ENCODE peak calls at places on chromosomes 5 and 9, in eight cellular contexts. R is gastrocnemius medialis, G is uterus, A is stomach, V is adrenal gland, F is HepG2, M is spleen, W is H54. U is an unnamed sample.

GRCh38 chr5:168269950-168270349 is 21.5 kb upstream of the WWC1 start:
- DNase-seq in R (no peak), G (no peak), A (no peak), V (no peak), F (no peak), M (no peak), W (no peak), U (no peak)

GRCh38 chr9:108569624-108570023 is 286.2 kb downstream of the ACTL7B start:
- DNase-seq in R (no peak), G (no peak), A (no peak), V (no peak), F (no peak), M (no peak), W (peak; percentile 42), U (no peak)

GRCh38 chr9:35274988-35275387 is 113.2 kb downstream of the UNC13B start:
- DNase-seq in R (no peak), G (no peak), A (no peak), V (no peak), F (no peak), M (no peak), W (no peak), U (no peak)

GRCh38 chr5:172700686-172701324 is 59.7 kb downstream of the NEURL1B start:
- DNase-seq in R (no peak), G (no peak), A (no peak), V (no peak), F (no peak), M (peak; percentile 35), W (no peak), U (no peak)

GRCh38 chr5:149298163-149298562 is 26.5 kb downstream of the AFAP1L1 start:
- DNase-seq in R (no peak), G (no peak), A (no peak), V (no peak), F (no peak), M (no peak), W (no peak), U (no peak)

GRCh38 chr5:142290574-142291299 is 34.1 kb downstream of the SPRY4 start:
- DNase-seq in R (no peak), G (no peak), A (no peak), V (no peak), F (no peak), M (no peak), W (no peak), U (no peak)

GRCh38 chr5:134113908-134114875 is at the start of gene TCF7:
- DNase-seq in R (peak; percentile 58), G (peak; percentile 81), A (peak; percentile 85), V (peak; percentile 84), F (peak; percentile 68), M (peak; percentile 94), W (peak; percentile 95), U (peak; percentile 75)

GRCh38 chr9:2271426-2271825 is 256.3 kb downstream of the SMARCA2 start:
- DNase-seq in R (no peak), G (no peak), A (no peak), V (peak; percentile 29), F (no peak), M (no peak), W (peak; percentile 39), U (peak; percentile 53)

GRCh38 chr9:134341306-134341705 is 15.1 kb downstream of the RXRA start:
- DNase-seq in R (no peak), G (no peak), A (peak; percentile 86), V (no peak), F (no peak), M (peak; percentile 90), W (no peak), U (no peak)

GRCh38 chr9:130024597-130024994 is 18.4 kb downstream of the FNBP1 start:
- DNase-seq in R (no peak), G (no peak), A (no peak), V (no peak), F (peak; percentile 51), M (no peak), W (no peak), U (no peak)

GRCh38 chr5:76601470-76601869 is 21.7 kb downstream of the F2RL2 start:
- DNase-seq in R (no peak), G (no peak), A (no peak), V (no peak), F (peak; percentile 52), M (no peak), W (no peak), U (peak; percentile 28)

GRCh38 chr9:81479573-81479972 is 209.8 kb downstream of the TLE1 start:
- DNase-seq in R (peak; percentile 52), G (no peak), A (no peak), V (no peak), F (no peak), M (no peak), W (no peak), U (no peak)

GRCh38 chr9:69122391-69123141 is 51.5 kb upstream of the TJP2 start:
- DNase-seq in R (no peak), G (no peak), A (peak; percentile 47), V (no peak), F (peak; percentile 52), M (no peak), W (peak; percentile 55), U (no peak)

GRCh38 chr9:69118656-69119055 is 55.4 kb upstream of the TJP2 start:
- DNase-seq in R (no peak), G (no peak), A (no peak), V (no peak), F (no peak), M (no peak), W (no peak), U (no peak)

GRCh38 chr9:69121155-69122085 is 52.7 kb upstream of the TJP2 start:
- DNase-seq in R (no peak), G (peak; percentile 33), A (peak; percentile 66), V (peak; percentile 40), F (peak; percentile 72), M (peak; percentile 85), W (peak; percentile 77), U (peak; percentile 58)

GRCh38 chr9:69122086-69122390 is 52.0 kb upstream of the TJP2 start:
- DNase-seq in R (no peak), G (peak; percentile 50), A (peak; percentile 83), V (peak; percentile 55), F (peak; percentile 29), M (peak; percentile 84), W (peak; percentile 86), U (peak; percentile 78)

GRCh38 chr9:69120380-69121154 is 53.5 kb upstream of the TJP2 start:
- DNase-seq in R (no peak), G (no peak), A (peak; percentile 97), V (no peak), F (peak; percentile 81), M (no peak), W (no peak), U (no peak)
- TF ChIP-seq POLR2A in R (no peak), G (no peak), A (no peak), V (no peak), F (peak; percentile 67), M (no peak), W (no peak), U (no peak)

GRCh38 chr9:687034-687785 is 154.3 kb upstream of the DMRT1 start:
- DNase-seq in R (no peak), G (no peak), A (no peak), V (no peak), F (no peak), M (no peak), W (no peak), U (no peak)
- TF ChIP-seq POLR2A in R (no peak), G (no peak), A (no peak), V (no peak), F (no peak), M (no peak), W (no peak), U (no peak)

GRCh38 chr9:96417610-96418073 is 528 bp downstream of the ZNF367 start:
- DNase-seq in R (no peak), G (no peak), A (no peak), V (peak; percentile 49), F (no peak), M (peak; percentile 92), W (peak; percentile 34), U (no peak)

GRCh38 chr9:96420468-96421219 is 2.5 kb upstream of the ZNF367 start:
- DNase-seq in R (no peak), G (no peak), A (no peak), V (peak; percentile 37), F (peak; percentile 97), M (no peak), W (peak; percentile 88), U (no peak)

GRCh38 chr9:96419691-96419969 is 1.5 kb upstream of the ZNF367 start:
- DNase-seq in R (no peak), G (no peak), A (no peak), V (no peak), F (no peak), M (no peak), W (no peak), U (no peak)

GRCh38 chr9:96418074-96418919 is at the start of gene ZNF367:
- DNase-seq in R (peak; percentile 96), G (peak; percentile 96), A (peak; percentile 97), V (peak; percentile 97), F (peak; percentile 95), M (peak; percentile 98), W (peak; percentile 97), U (peak; percentile 96)

GRCh38 chr9:96418920-96419690 is 935 bp upstream of the ZNF367 start:
- DNase-seq in R (peak; percentile 42), G (no peak), A (peak; percentile 74), V (peak; percentile 61), F (peak; percentile 73), M (peak; percentile 95), W (peak; percentile 78), U (peak; percentile 66)
- TF ChIP-seq POLR2A in R (peak; percentile 58), G (peak; percentile 35), A (no peak), V (peak; percentile 59), F (peak; percentile 66), M (no peak), W (peak; percentile 61), U (no peak)

GRCh38 chr9:136725612-136726011 is 13.2 kb downstream of the DIPK1B start:
- DNase-seq in R (no peak), G (no peak), A (no peak), V (no peak), F (no peak), M (no peak), W (no peak), U (no peak)

GRCh38 chr9:136726118-136726517 is 13.7 kb downstream of the DIPK1B start:
- DNase-seq in R (no peak), G (no peak), A (no peak), V (no peak), F (no peak), M (no peak), W (no peak), U (no peak)

GRCh38 chr9:136728080-136728547 is 14.6 kb downstream of the LCN10 start:
- DNase-seq in R (peak; percentile 81), G (peak; percentile 90), A (peak; percentile 92), V (peak; percentile 92), F (peak; percentile 67), M (peak; percentile 96), W (peak; percentile 99), U (peak; percentile 90)

GRCh38 chr9:136728548-136729123 is 14.1 kb downstream of the LCN10 start:
- DNase-seq in R (no peak), G (no peak), A (no peak), V (peak; percentile 42), F (no peak), M (no peak), W (no peak), U (peak; percentile 40)

DNA sequence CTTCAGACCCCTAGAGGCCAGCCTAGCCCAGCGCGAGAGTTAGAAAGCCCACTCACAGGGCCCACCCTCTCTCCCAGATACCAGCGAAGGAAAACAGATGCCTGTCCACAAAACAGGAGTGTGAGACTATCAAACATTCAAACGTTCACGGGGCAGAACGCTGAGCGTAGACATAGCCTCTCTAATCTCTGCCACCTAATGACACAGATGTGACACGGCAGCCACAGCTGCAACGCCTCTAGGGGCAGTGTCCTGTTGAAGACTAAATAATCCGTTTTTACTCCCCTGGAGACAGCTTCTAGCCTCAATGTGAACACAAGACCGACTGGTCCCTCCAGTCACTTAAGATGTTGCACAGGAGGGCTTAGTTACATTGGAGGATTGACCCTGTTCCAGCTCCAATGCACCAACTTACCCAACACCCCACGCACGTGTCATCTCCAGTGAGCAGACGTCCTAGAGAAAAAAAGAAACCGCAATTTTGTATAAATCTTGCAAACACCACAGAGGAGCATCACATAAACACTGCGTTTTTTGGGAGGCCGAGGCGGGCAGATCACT is 14.3 kb downstream of the DIPK1B start:
- DNase-seq in R (no peak), G (no peak), A (no peak), V (no peak), F (peak; percentile 67), M (no peak), W (no peak), U (no peak)
- TF ChIP-seq POLR2A in R (no peak), G (no peak), A (no peak), V (no peak), F (no peak), M (no peak), W (no peak), U (no peak)